ENCODE peak calls at places on chromosome 2, in seven cellular contexts. M is NCI-H2081; K is activated T-cell treated with anti-CD3 and anti-CD28 coated beads, Interleukin-2, amount 50 U/mL, for 4 hours; Z is T-helper 17 cell; V is CD8-positive, alpha-beta memory T cell; L is heart right ventricle; H is dorsolateral prefrontal cortex. F is an unnamed sample.

GRCh38 chr2:231795525-231796327 is 9.5 kb downstream of the COPS7B start:
- DNase-seq in M (peak; percentile 78), H (no peak), V (no peak), Z (no peak), L (no peak), K (no peak), F (peak; percentile 44)

GRCh38 chr2:192741889-192742288 is 547.2 kb upstream of the TMEFF2 start:
- DNase-seq in K (no peak), H (no peak), M (peak; percentile 11), Z (no peak), V (no peak), L (no peak), F (no peak)

GRCh38 chr2:238286987-238287386 is 1.4 kb downstream of the PER2 start:
- DNase-seq in H (no peak), V (peak; percentile 37), L (no peak), M (no peak), Z (no peak), K (no peak), F (no peak)

GRCh38 chr2:72827999-72828646 is 2.3 kb upstream of the EXOC6B start:
- DNase-seq in Z (no peak), H (no peak), K (no peak), M (no peak), L (no peak), V (no peak), F (no peak)

GRCh38 chr2:893311-893710 is 57.3 kb upstream of the SNTG2 start:
- DNase-seq in H (no peak), L (no peak), Z (no peak), V (no peak), M (no peak), K (no peak), F (no peak)

GRCh38 chr2:232094883-232095282 is 133.4 kb downstream of the DIS3L2 start:
- DNase-seq in M (no peak), Z (no peak), H (no peak), K (no peak), L (no peak), V (no peak), F (no peak)

GRCh38 chr2:196607073-196607472 is 32.4 kb upstream of the CCDC150 start:
- DNase-seq in V (no peak), Z (no peak), K (no peak), H (no peak), M (no peak), L (no peak), F (no peak)

GRCh38 chr2:165787334-165787733 is 6.7 kb downstream of the GALNT3 start:
- DNase-seq in M (no peak), V (no peak), K (no peak), L (no peak), H (no peak), Z (no peak), F (no peak)

GRCh38 chr2:205758051-205758450 is 75.8 kb downstream of the NRP2 start:
- DNase-seq in V (no peak), M (no peak), Z (no peak), K (no peak), H (no peak), L (no peak), F (no peak)

GRCh38 chr2:227033471-227034148 is 130.4 kb downstream of the COL4A4 start:
- DNase-seq in K (no peak), L (peak; percentile 36), H (no peak), M (peak; percentile 26), Z (no peak), V (no peak), F (no peak)

GRCh38 chr2:200509227-200509607 is 651 bp downstream of the KCTD18 start:
- DNase-seq in H (peak; percentile 46), Z (no peak), K (no peak), V (no peak), M (no peak), L (peak; percentile 10), F (peak; percentile 22)

GRCh38 chr2:27809761-27810241 is 38.3 kb downstream of the MRPL33 start:
- DNase-seq in L (no peak), V (no peak), Z (no peak), H (no peak), K (no peak), M (no peak), F (peak; percentile 20)

GRCh38 chr2:27723372-27724144 is 48.0 kb upstream of the MRPL33 start:
- DNase-seq in M (peak; percentile 34), L (peak; percentile 43), H (peak; percentile 73), K (peak; percentile 26), V (no peak), Z (no peak), F (peak; percentile 81)

GRCh38 chr2:105748564-105748963 is 3.9 kb downstream of the NCK2 start:
- DNase-seq in K (no peak), M (no peak), H (no peak), V (no peak), Z (no peak), L (no peak), F (no peak)

GRCh38 chr2:190351955-190352354 is 8.6 kb downstream of the INPP1 start:
- DNase-seq in Z (no peak), M (no peak), K (no peak), H (no peak), V (no peak), L (no peak), F (no peak)

GRCh38 chr2:221415789-221416188 is 156.3 kb downstream of the EPHA4 start:
- DNase-seq in M (no peak), K (no peak), H (no peak), V (no peak), Z (no peak), L (no peak), F (no peak)

GRCh38 chr2:19021100-19021476 is 337.3 kb downstream of the OSR1 start:
- DNase-seq in K (no peak), M (no peak), Z (no peak), L (no peak), V (no peak), H (no peak), F (no peak)

GRCh38 chr2:1752751-1753150 is 8.4 kb upstream of the PXDN start:
- DNase-seq in K (no peak), L (no peak), H (no peak), M (no peak), V (no peak), Z (no peak), F (no peak)

GRCh38 chr2:62313433-62314227 is 117.7 kb downstream of the B3GNT2 start:
- DNase-seq in V (peak; percentile 70), M (no peak), H (no peak), Z (no peak), K (no peak), L (no peak), F (no peak)

GRCh38 chr2:58834404-58834803 is 593.3 kb upstream of the FANCL start:
- DNase-seq in M (no peak), Z (no peak), K (no peak), L (peak; percentile 13), V (no peak), H (no peak), F (no peak)

GRCh38 chr2:71889991-71890684 is 257.5 kb downstream of the CYP26B1 start:
- DNase-seq in H (no peak), Z (no peak), K (no peak), L (no peak), V (no peak), M (no peak), F (no peak)

F was measured in pons.